ENCODE peak calls at places on chromosomes 1 and 21, in four cellular contexts. E is neuronal stem cell, H is transverse colon, S is HepG2. J is an unnamed sample.
A peak's percentile ranks its signal among the peaks of the same experiment; 100 is the strongest.

GRCh38 chr21:45590246-45590725 is 48.0 kb upstream of the SLC19A1 start:
- DNase-seq in E (no peak), H (peak; percentile 59), S (no peak), J (peak; percentile 65)

GRCh38 chr21:41631564-41632461 is 123.9 kb upstream of the TMPRSS2 start:
- DNase-seq in E (no peak), H (peak; percentile 83), S (no peak), J (no peak)

GRCh38 chr1:245085508-245086095 is 69.2 kb upstream of the KIF26B start:
- DNase-seq in E (no peak), H (no peak), S (peak; percentile 71), J (no peak)

GRCh38 chr1:116571215-116571919 is 541 bp upstream of the CD58 start:
- DNase-seq in E (no peak), H (no peak), S (no peak), J (no peak)

GRCh38 chr1:1954831-1955441 is 35.9 kb upstream of the TMEM52 start:
- DNase-seq in E (no peak), H (no peak), S (no peak), J (no peak)

GRCh38 chr21:27359141-27359540 is 392.3 kb upstream of the ADAMTS5 start:
- DNase-seq in E (no peak), H (no peak), S (no peak), J (no peak)

GRCh38 chr1:145696630-145696960 is 10.6 kb downstream of the PDZK1 start:
- DNase-seq in E (no peak), H (no peak), S (no peak), J (no peak)

GRCh38 chr1:84298336-84298687 is 3.2 kb upstream of the SAMD13 start:
- DNase-seq in E (no peak), H (peak; percentile 66), S (no peak), J (peak; percentile 79)

GRCh38 chr1:234768569-234769283 is 158.7 kb upstream of the IRF2BP2 start:
- DNase-seq in E (no peak), H (peak; percentile 51), S (peak; percentile 78), J (peak; percentile 67)

GRCh38 chr1:70675737-70676156 is 264.7 kb downstream of the CTH start:
- DNase-seq in E (no peak), H (no peak), S (no peak), J (no peak)

GRCh38 chr1:58468612-58469493 is 77.7 kb downstream of the OMA1 start:
- DNase-seq in E (no peak), H (no peak), S (no peak), J (no peak)

GRCh38 chr1:46300673-46301405 is 2.6 kb downstream of the LRRC41 start:
- DNase-seq in E (no peak), H (no peak), S (no peak), J (no peak)

GRCh38 chr1:247906504-247907047 is 11.2 kb downstream of the OR2W3 start:
- DNase-seq in E (no peak), H (peak; percentile 25), S (no peak), J (no peak)

GRCh38 chr1:55124470-55124869 is 85.1 kb downstream of the PCSK9 start:
- DNase-seq in E (no peak), H (no peak), S (no peak), J (no peak)
- H3K36me3 ChIP-seq in E (peaks cover 26% of the 10 kb centered on the region), H (peaks cover 2% of the 10 kb centered on the region), S (peaks cover 89% of the 10 kb centered on the region), J (peaks cover 93% of the 10 kb centered on the region)

GRCh38 chr21:33546076-33546475 is 3.2 kb downstream of the SON start:
- DNase-seq in E (no peak), H (no peak), S (no peak), J (no peak)
- H3K36me3 ChIP-seq in E (peaks cover 18% of the 10 kb centered on the region), H (no peaks in the 10 kb centered on the region), S (peaks cover 36% of the 10 kb centered on the region), J (peaks cover 39% of the 10 kb centered on the region)

GRCh38 chr1:236830560-236830959 is 35.5 kb downstream of the MTR start:
- DNase-seq in E (no peak), H (no peak), S (no peak), J (no peak)
- H3K36me3 ChIP-seq in E (peaks cover 6% of the 10 kb centered on the region), H (no peaks in the 10 kb centered on the region), S (peaks cover 79% of the 10 kb centered on the region), J (peaks cover 94% of the 10 kb centered on the region)

DNA sequence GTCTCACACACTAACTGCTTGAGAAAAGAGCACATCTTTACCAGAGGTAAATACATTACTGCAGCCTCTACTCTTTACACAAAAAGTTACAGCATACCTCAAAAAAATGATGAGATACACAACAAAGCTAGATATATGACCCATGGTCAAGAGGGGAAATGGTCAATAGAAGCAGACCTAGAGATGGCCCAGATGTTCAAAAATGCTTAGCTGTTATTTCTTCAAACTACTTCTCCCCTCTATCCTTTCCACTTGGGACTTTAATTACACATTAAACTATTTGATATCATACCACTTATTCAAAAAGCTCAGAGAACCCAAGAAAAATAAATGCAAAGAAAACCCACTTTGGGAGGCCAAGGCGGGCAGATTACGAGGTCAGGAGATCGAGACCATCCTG is 12.8 kb downstream of the BRWD1 start:
- DNase-seq in E (no peak), H (no peak), S (no peak), J (no peak)
- H3K36me3 ChIP-seq in E (peaks cover 13% of the 10 kb centered on the region), H (no peaks in the 10 kb centered on the region), S (peaks cover 44% of the 10 kb centered on the region), J (peaks cover 56% of the 10 kb centered on the region)

GRCh38 chr1:43441894-43442632 is 11.7 kb downstream of the HYI start:
- DNase-seq in E (no peak), H (peak; percentile 4), S (no peak), J (peak; percentile 48)
- H3K36me3 ChIP-seq in E (peaks cover 37% of the 10 kb centered on the region), H (no peaks in the 10 kb centered on the region), S (peaks cover 27% of the 10 kb centered on the region), J (peaks cover 100% of the 10 kb centered on the region)

GRCh38 chr1:224819861-224820260 is 109.6 kb upstream of the DNAH14 start:
- DNase-seq in E (no peak), H (no peak), S (no peak), J (no peak)
- H3K36me3 ChIP-seq in E (no peaks in the 10 kb centered on the region), H (no peaks in the 10 kb centered on the region), S (no peaks in the 10 kb centered on the region), J (no peaks in the 10 kb centered on the region)